ENCODE peak calls at places on chromosomes 3 and 15, in eight cellular contexts. One of them, this sample, is unnamed.

GRCh38 chr15:63203451-63204090 is 14.2 kb downstream of the RAB8B start:
- DNase-seq in left lobe of liver: no peak
- DNase-seq in GM13976: no peak
- DNase-seq in GM12891: no peak
- DNase-seq in T1000: no peak
- DNase-seq in stimulated activated CD4-positive, alpha-beta T cell treated with anti-CD3 and anti-CD28 coated beads, Interleukin-1b, Interleukin-23, amount 100 ng/mL, for 4 hours: no peak
- DNase-seq in ELR: peak
- DNase-seq in adrenal gland: no peak
- DNase-seq in this sample: no peak

GRCh38 chr3:29515451-29515850 is 234.6 kb downstream of the RBMS3 start:
- DNase-seq in T1000: no peak
- DNase-seq in GM12891: no peak
- DNase-seq in GM13976: peak
- DNase-seq in ELR: peak
- DNase-seq in stimulated activated CD4-positive, alpha-beta T cell treated with anti-CD3 and anti-CD28 coated beads, Interleukin-1b, Interleukin-23, amount 100 ng/mL, for 4 hours: no peak
- DNase-seq in adrenal gland: no peak
- DNase-seq in left lobe of liver: no peak
- DNase-seq in this sample: no peak

GRCh38 chr3:15523660-15524417 is 2.3 kb upstream of the COLQ start:
- DNase-seq in stimulated activated CD4-positive, alpha-beta T cell treated with anti-CD3 and anti-CD28 coated beads, Interleukin-1b, Interleukin-23, amount 100 ng/mL, for 4 hours: no peak
- DNase-seq in GM13976: no peak
- DNase-seq in ELR: no peak
- DNase-seq in adrenal gland: no peak
- DNase-seq in GM12891: no peak
- DNase-seq in left lobe of liver: no peak
- DNase-seq in T1000: no peak
- DNase-seq in this sample: no peak

GRCh38 chr3:197137741-197138140 is 108.1 kb upstream of the MELTF start:
- DNase-seq in stimulated activated CD4-positive, alpha-beta T cell treated with anti-CD3 and anti-CD28 coated beads, Interleukin-1b, Interleukin-23, amount 100 ng/mL, for 4 hours: no peak
- DNase-seq in left lobe of liver: no peak
- DNase-seq in T1000: no peak
- DNase-seq in GM12891: no peak
- DNase-seq in ELR: no peak
- DNase-seq in adrenal gland: peak
- DNase-seq in GM13976: no peak
- DNase-seq in this sample: no peak

GRCh38 chr3:168030488-168031054 is 65.2 kb downstream of the GOLIM4 start:
- DNase-seq in T1000: no peak
- DNase-seq in left lobe of liver: no peak
- DNase-seq in ELR: no peak
- DNase-seq in GM13976: no peak
- DNase-seq in GM12891: no peak
- DNase-seq in adrenal gland: no peak
- DNase-seq in stimulated activated CD4-positive, alpha-beta T cell treated with anti-CD3 and anti-CD28 coated beads, Interleukin-1b, Interleukin-23, amount 100 ng/mL, for 4 hours: no peak
- DNase-seq in this sample: no peak

GRCh38 chr3:100496711-100497261 is 4.4 kb downstream of the TMEM45A start:
- DNase-seq in adrenal gland: no peak
- DNase-seq in GM12891: no peak
- DNase-seq in GM13976: no peak
- DNase-seq in ELR: peak
- DNase-seq in stimulated activated CD4-positive, alpha-beta T cell treated with anti-CD3 and anti-CD28 coated beads, Interleukin-1b, Interleukin-23, amount 100 ng/mL, for 4 hours: no peak
- DNase-seq in T1000: no peak
- DNase-seq in left lobe of liver: no peak
- DNase-seq in this sample: no peak

GRCh38 chr3:141876891-141877561 is 583 bp downstream of the ATP1B3 start:
- DNase-seq in GM13976: peak
- DNase-seq in GM12891: peak
- DNase-seq in left lobe of liver: peak
- DNase-seq in adrenal gland: peak
- DNase-seq in ELR: peak
- DNase-seq in T1000: no peak
- DNase-seq in stimulated activated CD4-positive, alpha-beta T cell treated with anti-CD3 and anti-CD28 coated beads, Interleukin-1b, Interleukin-23, amount 100 ng/mL, for 4 hours: peak
- DNase-seq in this sample: no peak

GRCh38 chr3:167762296-167762695 is 26.8 kb downstream of the SERPINI1 start:
- DNase-seq in adrenal gland: no peak
- DNase-seq in stimulated activated CD4-positive, alpha-beta T cell treated with anti-CD3 and anti-CD28 coated beads, Interleukin-1b, Interleukin-23, amount 100 ng/mL, for 4 hours: no peak
- DNase-seq in GM12891: no peak
- DNase-seq in T1000: no peak
- DNase-seq in left lobe of liver: no peak
- DNase-seq in GM13976: no peak
- DNase-seq in ELR: no peak
- DNase-seq in this sample: no peak

GRCh38 chr3:47425383-47425778 is 44.6 kb downstream of the PTPN23 start:
- DNase-seq in GM13976: no peak
- DNase-seq in ELR: no peak
- DNase-seq in stimulated activated CD4-positive, alpha-beta T cell treated with anti-CD3 and anti-CD28 coated beads, Interleukin-1b, Interleukin-23, amount 100 ng/mL, for 4 hours: no peak
- DNase-seq in adrenal gland: no peak
- DNase-seq in T1000: no peak
- DNase-seq in left lobe of liver: no peak
- DNase-seq in GM12891: no peak
- DNase-seq in this sample: no peak

GRCh38 chr3:175343946-175344345 is 484.8 kb downstream of the NAALADL2 start:
- DNase-seq in ELR: no peak
- DNase-seq in T1000: no peak
- DNase-seq in GM12891: no peak
- DNase-seq in left lobe of liver: no peak
- DNase-seq in stimulated activated CD4-positive, alpha-beta T cell treated with anti-CD3 and anti-CD28 coated beads, Interleukin-1b, Interleukin-23, amount 100 ng/mL, for 4 hours: no peak
- DNase-seq in GM13976: no peak
- DNase-seq in adrenal gland: no peak
- DNase-seq in this sample: no peak

GRCh38 chr3:29695201-29695904 is 414.5 kb downstream of the RBMS3 start:
- DNase-seq in GM12891: no peak
- DNase-seq in T1000: no peak
- DNase-seq in left lobe of liver: peak
- DNase-seq in GM13976: no peak
- DNase-seq in ELR: peak
- DNase-seq in stimulated activated CD4-positive, alpha-beta T cell treated with anti-CD3 and anti-CD28 coated beads, Interleukin-1b, Interleukin-23, amount 100 ng/mL, for 4 hours: no peak
- DNase-seq in adrenal gland: no peak
- DNase-seq in this sample: no peak

GRCh38 chr15:40454904-40455391 is 14.2 kb downstream of the BAHD1 start:
- DNase-seq in GM12891: no peak
- DNase-seq in stimulated activated CD4-positive, alpha-beta T cell treated with anti-CD3 and anti-CD28 coated beads, Interleukin-1b, Interleukin-23, amount 100 ng/mL, for 4 hours: no peak
- DNase-seq in adrenal gland: peak
- DNase-seq in left lobe of liver: no peak
- DNase-seq in ELR: peak
- DNase-seq in GM13976: no peak
- DNase-seq in T1000: no peak
- DNase-seq in this sample: no peak

GRCh38 chr3:46868301-46868700 is 5.1 kb upstream of the MYL3 start:
- DNase-seq in left lobe of liver: no peak
- DNase-seq in adrenal gland: no peak
- DNase-seq in GM12891: no peak
- DNase-seq in ELR: no peak
- DNase-seq in GM13976: no peak
- DNase-seq in T1000: no peak
- DNase-seq in stimulated activated CD4-positive, alpha-beta T cell treated with anti-CD3 and anti-CD28 coated beads, Interleukin-1b, Interleukin-23, amount 100 ng/mL, for 4 hours: no peak
- DNase-seq in this sample: no peak

GRCh38 chr3:146161725-146162047 is 702 bp upstream of the PLOD2 start:
- DNase-seq in adrenal gland: peak
- DNase-seq in left lobe of liver: peak
- DNase-seq in GM13976: no peak
- DNase-seq in stimulated activated CD4-positive, alpha-beta T cell treated with anti-CD3 and anti-CD28 coated beads, Interleukin-1b, Interleukin-23, amount 100 ng/mL, for 4 hours: no peak
- DNase-seq in GM12891: no peak
- DNase-seq in T1000: no peak
- DNase-seq in ELR: peak
- DNase-seq in this sample: no peak

GRCh38 chr15:90647326-90647725 is 69.8 kb upstream of the BLM start:
- DNase-seq in ELR: no peak
- DNase-seq in GM13976: no peak
- DNase-seq in adrenal gland: no peak
- DNase-seq in left lobe of liver: no peak
- DNase-seq in GM12891: no peak
- DNase-seq in stimulated activated CD4-positive, alpha-beta T cell treated with anti-CD3 and anti-CD28 coated beads, Interleukin-1b, Interleukin-23, amount 100 ng/mL, for 4 hours: no peak
- DNase-seq in T1000: no peak
- DNase-seq in this sample: no peak

GRCh38 chr3:5430701-5431100 is 243.2 kb downstream of the EDEM1 start:
- DNase-seq in ELR: no peak
- DNase-seq in T1000: no peak
- DNase-seq in adrenal gland: no peak
- DNase-seq in GM12891: no peak
- DNase-seq in left lobe of liver: no peak
- DNase-seq in GM13976: no peak
- DNase-seq in stimulated activated CD4-positive, alpha-beta T cell treated with anti-CD3 and anti-CD28 coated beads, Interleukin-1b, Interleukin-23, amount 100 ng/mL, for 4 hours: no peak
- DNase-seq in this sample: no peak

GRCh38 chr3:187022403-187023029 is 92.2 kb downstream of the ST6GAL1 start:
- DNase-seq in adrenal gland: no peak
- DNase-seq in GM12891: no peak
- DNase-seq in GM13976: no peak
- DNase-seq in ELR: no peak
- DNase-seq in left lobe of liver: no peak
- DNase-seq in T1000: no peak
- DNase-seq in stimulated activated CD4-positive, alpha-beta T cell treated with anti-CD3 and anti-CD28 coated beads, Interleukin-1b, Interleukin-23, amount 100 ng/mL, for 4 hours: no peak
- DNase-seq in this sample: no peak

GRCh38 chr3:98824256-98824655 is 61.1 kb downstream of the ST3GAL6 start:
- DNase-seq in stimulated activated CD4-positive, alpha-beta T cell treated with anti-CD3 and anti-CD28 coated beads, Interleukin-1b, Interleukin-23, amount 100 ng/mL, for 4 hours: no peak
- DNase-seq in T1000: no peak
- DNase-seq in adrenal gland: no peak
- DNase-seq in left lobe of liver: no peak
- DNase-seq in ELR: peak
- DNase-seq in GM13976: no peak
- DNase-seq in GM12891: no peak
- DNase-seq in this sample: no peak

GRCh38 chr3:71998995-71999673 is 214.2 kb upstream of the PROK2 start:
- DNase-seq in GM13976: no peak
- DNase-seq in T1000: peak
- DNase-seq in adrenal gland: no peak
- DNase-seq in left lobe of liver: no peak
- DNase-seq in ELR: peak
- DNase-seq in GM12891: no peak
- DNase-seq in stimulated activated CD4-positive, alpha-beta T cell treated with anti-CD3 and anti-CD28 coated beads, Interleukin-1b, Interleukin-23, amount 100 ng/mL, for 4 hours: no peak
- DNase-seq in this sample: no peak

GRCh38 chr3:49872801-49873281 is 3.1 kb upstream of the CAMKV start:
- DNase-seq in GM12891: no peak
- DNase-seq in adrenal gland: no peak
- DNase-seq in T1000: no peak
- DNase-seq in left lobe of liver: no peak
- DNase-seq in ELR: no peak
- DNase-seq in stimulated activated CD4-positive, alpha-beta T cell treated with anti-CD3 and anti-CD28 coated beads, Interleukin-1b, Interleukin-23, amount 100 ng/mL, for 4 hours: no peak
- DNase-seq in GM13976: no peak
- DNase-seq in this sample: no peak

GRCh38 chr15:69219690-69220089 is 59.3 kb downstream of the GLCE start:
- DNase-seq in adrenal gland: no peak
- DNase-seq in left lobe of liver: no peak
- DNase-seq in GM13976: no peak
- DNase-seq in ELR: no peak
- DNase-seq in T1000: no peak
- DNase-seq in stimulated activated CD4-positive, alpha-beta T cell treated with anti-CD3 and anti-CD28 coated beads, Interleukin-1b, Interleukin-23, amount 100 ng/mL, for 4 hours: no peak
- DNase-seq in GM12891: no peak
- DNase-seq in this sample: no peak

GRCh38 chr15:39921274-39921638 is 1.2 kb upstream of the GPR176 start:
- DNase-seq in T1000: no peak
- DNase-seq in GM12891: no peak
- DNase-seq in left lobe of liver: no peak
- DNase-seq in stimulated activated CD4-positive, alpha-beta T cell treated with anti-CD3 and anti-CD28 coated beads, Interleukin-1b, Interleukin-23, amount 100 ng/mL, for 4 hours: no peak
- DNase-seq in adrenal gland: no peak
- DNase-seq in ELR: no peak
- DNase-seq in GM13976: no peak
- DNase-seq in this sample: no peak

GRCh38 chr3:114214542-114215341 is 22.6 kb downstream of the ZNF80 start:
- DNase-seq in GM13976: no peak
- DNase-seq in stimulated activated CD4-positive, alpha-beta T cell treated with anti-CD3 and anti-CD28 coated beads, Interleukin-1b, Interleukin-23, amount 100 ng/mL, for 4 hours: no peak
- DNase-seq in GM12891: no peak
- DNase-seq in left lobe of liver: no peak
- DNase-seq in T1000: no peak
- DNase-seq in ELR: no peak
- DNase-seq in adrenal gland: no peak
- DNase-seq in this sample: no peak

GRCh38 chr3:58270485-58270884 is 32.9 kb downstream of the ABHD6 start:
- DNase-seq in ELR: no peak
- DNase-seq in left lobe of liver: no peak
- DNase-seq in GM12891: no peak
- DNase-seq in adrenal gland: no peak
- DNase-seq in T1000: no peak
- DNase-seq in GM13976: no peak
- DNase-seq in stimulated activated CD4-positive, alpha-beta T cell treated with anti-CD3 and anti-CD28 coated beads, Interleukin-1b, Interleukin-23, amount 100 ng/mL, for 4 hours: no peak
- DNase-seq in this sample: no peak

GRCh38 chr3:177385831-177386301 is 188.6 kb upstream of the TBL1XR1 start:
- DNase-seq in adrenal gland: no peak
- DNase-seq in GM12891: no peak
- DNase-seq in T1000: no peak
- DNase-seq in left lobe of liver: no peak
- DNase-seq in ELR: peak
- DNase-seq in stimulated activated CD4-positive, alpha-beta T cell treated with anti-CD3 and anti-CD28 coated beads, Interleukin-1b, Interleukin-23, amount 100 ng/mL, for 4 hours: no peak
- DNase-seq in GM13976: no peak
- DNase-seq in this sample: no peak

GRCh38 chr3:39038165-39038564 is 13.6 kb downstream of the SCN11A start:
- DNase-seq in GM12891: no peak
- DNase-seq in stimulated activated CD4-positive, alpha-beta T cell treated with anti-CD3 and anti-CD28 coated beads, Interleukin-1b, Interleukin-23, amount 100 ng/mL, for 4 hours: no peak
- DNase-seq in adrenal gland: no peak
- DNase-seq in T1000: no peak
- DNase-seq in ELR: peak
- DNase-seq in left lobe of liver: no peak
- DNase-seq in GM13976: no peak
- DNase-seq in this sample: no peak

GRCh38 chr15:51869074-51869425 is 39.6 kb downstream of the TMOD3 start:
- DNase-seq in ELR: peak
- DNase-seq in GM13976: no peak
- DNase-seq in left lobe of liver: peak
- DNase-seq in GM12891: no peak
- DNase-seq in stimulated activated CD4-positive, alpha-beta T cell treated with anti-CD3 and anti-CD28 coated beads, Interleukin-1b, Interleukin-23, amount 100 ng/mL, for 4 hours: no peak
- DNase-seq in adrenal gland: no peak
- DNase-seq in T1000: peak
- DNase-seq in this sample: no peak

GRCh38 chr3:128152419-128153155 is 694 bp upstream of the EEFSEC start:
- DNase-seq in GM13976: no peak
- DNase-seq in T1000: no peak
- DNase-seq in left lobe of liver: no peak
- DNase-seq in GM12891: no peak
- DNase-seq in stimulated activated CD4-positive, alpha-beta T cell treated with anti-CD3 and anti-CD28 coated beads, Interleukin-1b, Interleukin-23, amount 100 ng/mL, for 4 hours: no peak
- DNase-seq in adrenal gland: no peak
- DNase-seq in ELR: peak
- DNase-seq in this sample: no peak

GRCh38 chr3:54781728-54782127 is 146.1 kb downstream of the LRTM1 start:
- DNase-seq in adrenal gland: no peak
- DNase-seq in GM13976: no peak
- DNase-seq in left lobe of liver: no peak
- DNase-seq in GM12891: no peak
- DNase-seq in T1000: no peak
- DNase-seq in stimulated activated CD4-positive, alpha-beta T cell treated with anti-CD3 and anti-CD28 coated beads, Interleukin-1b, Interleukin-23, amount 100 ng/mL, for 4 hours: no peak
- DNase-seq in ELR: no peak
- DNase-seq in this sample: no peak

GRCh38 chr15:76565366-76565765 is 228.8 kb downstream of the ISL2 start:
- DNase-seq in adrenal gland: no peak
- DNase-seq in GM12891: no peak
- DNase-seq in ELR: no peak
- DNase-seq in T1000: no peak
- DNase-seq in GM13976: no peak
- DNase-seq in left lobe of liver: no peak
- DNase-seq in stimulated activated CD4-positive, alpha-beta T cell treated with anti-CD3 and anti-CD28 coated beads, Interleukin-1b, Interleukin-23, amount 100 ng/mL, for 4 hours: no peak
- DNase-seq in this sample: no peak

GRCh38 chr3:194989251-194989650 is 281.7 kb downstream of the XXYLT1 start:
- DNase-seq in left lobe of liver: peak
- DNase-seq in GM12891: no peak
- DNase-seq in adrenal gland: no peak
- DNase-seq in stimulated activated CD4-positive, alpha-beta T cell treated with anti-CD3 and anti-CD28 coated beads, Interleukin-1b, Interleukin-23, amount 100 ng/mL, for 4 hours: no peak
- DNase-seq in ELR: no peak
- DNase-seq in T1000: no peak
- DNase-seq in GM13976: peak
- DNase-seq in this sample: no peak

GRCh38 chr3:154050766-154051165 is 70.4 kb upstream of the ARHGEF26 start:
- DNase-seq in left lobe of liver: no peak
- DNase-seq in stimulated activated CD4-positive, alpha-beta T cell treated with anti-CD3 and anti-CD28 coated beads, Interleukin-1b, Interleukin-23, amount 100 ng/mL, for 4 hours: no peak
- DNase-seq in GM13976: no peak
- DNase-seq in ELR: peak
- DNase-seq in T1000: no peak
- DNase-seq in adrenal gland: no peak
- DNase-seq in GM12891: no peak
- DNase-seq in this sample: no peak

GRCh38 chr3:100089802-100090668 is 24.3 kb downstream of the FILIP1L start:
- DNase-seq in stimulated activated CD4-positive, alpha-beta T cell treated with anti-CD3 and anti-CD28 coated beads, Interleukin-1b, Interleukin-23, amount 100 ng/mL, for 4 hours: no peak
- DNase-seq in GM12891: no peak
- DNase-seq in T1000: peak
- DNase-seq in GM13976: peak
- DNase-seq in adrenal gland: peak
- DNase-seq in left lobe of liver: no peak
- DNase-seq in ELR: peak
- DNase-seq in this sample: no peak